ENCODE peak calls at places on chromosome 13, in five cellular contexts. One of them, this sample, is unnamed.

GRCh38 chr13:108026671-108027410 is 188.5 kb downstream of the LIG4 start:
- DNase-seq in fibroblast of lung: no peak
- DNase-seq in left lung: no peak
- DNase-seq in IMR-90: no peak
- DNase-seq in CD8-positive, alpha-beta T cell: no peak
- DNase-seq in this sample: no peak

GRCh38 chr13:72390909-72391308 is 336.5 kb downstream of the MZT1 start:
- DNase-seq in fibroblast of lung: peak
- DNase-seq in left lung: no peak
- DNase-seq in CD8-positive, alpha-beta T cell: no peak
- DNase-seq in IMR-90: no peak
- DNase-seq in this sample: no peak

GRCh38 chr13:112740502-112741131 is 50.8 kb downstream of the ATP11A start:
- DNase-seq in CD8-positive, alpha-beta T cell: no peak
- DNase-seq in IMR-90: peak
- DNase-seq in fibroblast of lung: peak
- DNase-seq in left lung: no peak
- DNase-seq in this sample: peak

GRCh38 chr13:44425041-44425814 is 51.6 kb downstream of the SERP2 start:
- DNase-seq in IMR-90: no peak
- DNase-seq in fibroblast of lung: no peak
- DNase-seq in CD8-positive, alpha-beta T cell: no peak
- DNase-seq in left lung: no peak
- DNase-seq in this sample: no peak

GRCh38 chr13:102688306-102688973 is 6.4 kb downstream of the METTL21C start:
- DNase-seq in CD8-positive, alpha-beta T cell: no peak
- DNase-seq in IMR-90: no peak
- DNase-seq in left lung: no peak
- DNase-seq in fibroblast of lung: no peak
- DNase-seq in this sample: peak

GRCh38 chr13:103140001-103140671 is 73.9 kb upstream of the SLC10A2 start:
- DNase-seq in left lung: no peak
- DNase-seq in CD8-positive, alpha-beta T cell: no peak
- DNase-seq in fibroblast of lung: no peak
- DNase-seq in IMR-90: no peak
- DNase-seq in this sample: no peak

GRCh38 chr13:106104281-106104901 is 431.1 kb downstream of the EFNB2 start:
- DNase-seq in CD8-positive, alpha-beta T cell: no peak
- DNase-seq in IMR-90: peak
- DNase-seq in fibroblast of lung: peak
- DNase-seq in left lung: no peak
- DNase-seq in this sample: peak

GRCh38 chr13:67934615-67935330 is 704.6 kb upstream of the PCDH9 start:
- DNase-seq in IMR-90: no peak
- DNase-seq in CD8-positive, alpha-beta T cell: no peak
- DNase-seq in left lung: no peak
- DNase-seq in fibroblast of lung: peak
- DNase-seq in this sample: no peak

GRCh38 chr13:30314562-30314961 is 7.2 kb upstream of the KATNAL1 start:
- DNase-seq in IMR-90: no peak
- DNase-seq in left lung: no peak
- DNase-seq in CD8-positive, alpha-beta T cell: no peak
- DNase-seq in fibroblast of lung: no peak
- DNase-seq in this sample: no peak

GRCh38 chr13:99688776-99689175 is 187.5 kb downstream of the TM9SF2 start:
- DNase-seq in IMR-90: no peak
- DNase-seq in left lung: no peak
- DNase-seq in CD8-positive, alpha-beta T cell: no peak
- DNase-seq in fibroblast of lung: no peak
- DNase-seq in this sample: no peak

GRCh38 chr13:76213423-76213904 is 577.3 kb downstream of the LMO7 start:
- DNase-seq in left lung: no peak
- DNase-seq in fibroblast of lung: no peak
- DNase-seq in IMR-90: no peak
- DNase-seq in CD8-positive, alpha-beta T cell: no peak
- DNase-seq in this sample: no peak

GRCh38 chr13:77028202-77028601 is 1.2 kb upstream of the FBXL3 start:
- DNase-seq in IMR-90: no peak
- DNase-seq in CD8-positive, alpha-beta T cell: no peak
- DNase-seq in left lung: no peak
- DNase-seq in fibroblast of lung: peak
- DNase-seq in this sample: no peak

GRCh38 chr13:74825170-74825948 is 656.6 kb downstream of the TBC1D4 start:
- DNase-seq in IMR-90: peak
- DNase-seq in CD8-positive, alpha-beta T cell: no peak
- DNase-seq in fibroblast of lung: peak
- DNase-seq in left lung: no peak
- DNase-seq in this sample: peak

DNA sequence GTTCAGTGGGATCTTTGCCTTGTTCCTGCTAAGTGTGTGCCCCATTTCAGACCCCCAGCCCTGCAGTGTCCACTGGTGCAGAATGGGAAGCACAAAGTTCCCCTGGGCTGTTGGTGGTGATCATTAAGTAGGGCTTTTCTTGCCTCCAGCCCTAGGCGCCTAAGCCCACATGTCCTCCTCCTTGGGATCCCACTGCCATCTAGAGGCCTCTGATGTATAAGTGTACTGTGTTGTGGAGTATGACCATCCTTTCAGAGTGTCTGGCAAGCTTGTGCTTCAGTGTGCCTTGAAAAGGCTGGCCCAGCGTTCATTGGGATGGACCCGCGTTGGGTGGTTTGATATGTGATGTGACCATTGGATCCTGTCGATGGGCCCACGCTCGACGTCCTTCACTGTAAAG is 71.2 kb downstream of the WASF3 start:
- DNase-seq in CD8-positive, alpha-beta T cell: no peak
- DNase-seq in IMR-90: peak
- DNase-seq in left lung: no peak
- DNase-seq in fibroblast of lung: peak
- DNase-seq in this sample: no peak
- TF ChIP-seq CTCF in CD8-positive, alpha-beta T cell: no peak
- TF ChIP-seq CTCF in IMR-90: peak
- TF ChIP-seq CTCF in left lung: no peak
- TF ChIP-seq CTCF in fibroblast of lung: peak
- TF ChIP-seq CTCF in this sample: peak

DNA sequence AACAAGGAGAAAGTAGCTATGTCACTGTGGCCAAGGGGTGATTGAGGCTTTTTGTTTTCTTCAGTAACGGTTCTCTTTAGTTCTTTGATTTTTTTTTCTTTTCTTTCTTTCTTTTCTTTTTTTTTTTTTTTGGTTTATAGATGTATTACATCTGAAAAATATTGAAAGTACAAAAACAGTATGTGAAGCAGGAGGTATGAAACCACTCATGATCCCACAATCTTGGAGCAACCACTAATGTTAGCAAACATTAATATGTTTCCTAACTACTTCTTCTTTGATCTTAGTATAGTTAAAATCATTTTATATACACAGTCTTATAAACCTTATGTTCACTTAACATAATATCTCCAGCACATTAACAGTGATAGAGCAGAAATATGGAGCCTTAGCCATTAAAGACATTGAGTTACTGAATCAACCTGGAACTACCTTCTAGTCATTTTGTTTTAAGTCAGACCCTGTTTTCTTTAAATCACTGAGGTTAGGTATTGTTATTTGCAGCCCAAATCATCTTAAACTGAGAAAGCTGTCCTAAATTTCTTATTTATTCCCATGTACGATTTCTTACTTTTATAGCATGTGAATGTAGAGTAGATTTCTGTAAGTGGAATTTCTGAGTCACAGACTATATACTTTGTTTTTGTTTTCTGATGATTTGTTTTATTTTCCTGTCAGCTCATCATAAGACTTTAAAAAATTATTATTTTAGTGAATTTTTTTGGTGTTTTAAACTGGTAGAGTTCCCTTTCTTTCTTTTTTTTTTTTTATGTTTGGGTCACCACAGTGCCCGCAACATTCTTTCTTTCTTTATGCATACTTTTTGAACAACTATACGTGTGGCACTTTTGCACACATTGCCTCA is 45.7 kb downstream of the WDFY2 start:
- DNase-seq in CD8-positive, alpha-beta T cell: no peak
- DNase-seq in IMR-90: no peak
- DNase-seq in fibroblast of lung: no peak
- DNase-seq in left lung: no peak
- DNase-seq in this sample: no peak
- H3K4me3 ChIP-seq in CD8-positive, alpha-beta T cell: no peak
- H3K4me3 ChIP-seq in IMR-90: no peak
- H3K4me3 ChIP-seq in fibroblast of lung: no peak
- H3K4me3 ChIP-seq in left lung: no peak
- H3K4me3 ChIP-seq in this sample: no peak

GRCh38 chr13:27425151-27425917 is 915 bp downstream of the GTF3A start:
- DNase-seq in CD8-positive, alpha-beta T cell: no peak
- DNase-seq in IMR-90: no peak
- DNase-seq in fibroblast of lung: peak
- DNase-seq in left lung: no peak
- DNase-seq in this sample: no peak

GRCh38 chr13:27427663-27428062 is 3.2 kb downstream of the GTF3A start:
- DNase-seq in left lung: no peak
- DNase-seq in fibroblast of lung: no peak
- DNase-seq in CD8-positive, alpha-beta T cell: no peak
- DNase-seq in IMR-90: no peak
- DNase-seq in this sample: no peak

GRCh38 chr13:27425918-27426630 is 1.7 kb downstream of the GTF3A start:
- DNase-seq in CD8-positive, alpha-beta T cell: peak
- DNase-seq in left lung: peak
- DNase-seq in fibroblast of lung: peak
- DNase-seq in IMR-90: peak
- DNase-seq in this sample: peak

GRCh38 chr13:27423333-27423732 is 1.1 kb upstream of the GTF3A start:
- DNase-seq in fibroblast of lung: no peak
- DNase-seq in IMR-90: no peak
- DNase-seq in left lung: no peak
- DNase-seq in CD8-positive, alpha-beta T cell: no peak
- DNase-seq in this sample: no peak

DNA sequence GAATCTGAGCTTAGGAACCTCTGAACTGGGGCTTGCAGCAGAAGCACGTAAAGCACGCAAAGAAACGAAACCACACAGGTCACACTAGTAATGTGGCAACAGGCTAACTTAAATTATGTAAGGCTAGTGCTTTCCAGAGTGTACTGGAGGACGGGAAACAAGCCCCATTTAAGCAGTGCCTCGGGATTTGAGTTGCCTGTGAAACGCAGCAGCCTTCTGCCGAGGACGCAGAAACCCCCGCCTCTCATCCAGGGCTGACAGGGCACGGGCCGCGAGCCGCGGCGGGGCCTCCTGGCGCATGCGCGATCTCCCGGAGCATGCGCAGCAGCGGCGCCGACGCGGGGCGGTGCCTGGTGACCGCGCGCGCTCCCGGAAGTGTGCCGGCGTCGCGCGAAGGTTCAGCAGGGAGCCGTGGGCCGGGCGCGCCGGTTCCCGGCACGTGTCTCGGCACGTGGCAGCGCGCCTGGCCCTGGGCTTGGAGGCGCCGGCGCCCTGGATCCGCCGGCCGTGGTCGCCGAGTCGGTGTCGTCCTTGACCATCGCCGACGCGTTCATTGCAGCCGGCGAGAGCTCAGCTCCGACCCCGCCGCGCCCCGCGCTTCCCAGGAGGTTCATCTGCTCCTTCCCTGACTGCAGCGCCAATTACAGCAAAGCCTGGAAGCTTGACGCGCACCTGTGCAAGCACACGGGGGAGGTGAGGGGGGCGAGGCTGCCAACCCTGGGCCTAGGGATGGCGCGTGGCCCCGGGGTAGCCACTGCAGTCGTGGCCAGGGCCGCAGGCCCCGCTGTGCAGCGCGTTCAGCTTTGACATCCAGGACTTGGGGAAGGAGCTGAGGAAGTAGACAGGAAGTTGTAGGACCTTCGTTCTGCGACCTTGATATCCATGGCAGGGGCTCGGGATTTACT is at the start of gene GTF3A:
- DNase-seq in CD8-positive, alpha-beta T cell: peak
- DNase-seq in fibroblast of lung: peak
- DNase-seq in left lung: peak
- DNase-seq in IMR-90: peak
- DNase-seq in this sample: peak
- H3K27ac ChIP-seq in CD8-positive, alpha-beta T cell: peak
- H3K27ac ChIP-seq in fibroblast of lung: peak
- H3K27ac ChIP-seq in left lung: peak
- H3K27ac ChIP-seq in IMR-90: peak
- H3K27ac ChIP-seq in this sample: peak

GRCh38 chr13:26198116-26198515 is 24.0 kb downstream of the RNF6 start:
- DNase-seq in CD8-positive, alpha-beta T cell: no peak
- DNase-seq in IMR-90: no peak
- DNase-seq in fibroblast of lung: no peak
- DNase-seq in left lung: no peak
- DNase-seq in this sample: no peak
- TF ChIP-seq CTCF in CD8-positive, alpha-beta T cell: no peak
- TF ChIP-seq CTCF in IMR-90: no peak
- TF ChIP-seq CTCF in fibroblast of lung: no peak
- TF ChIP-seq CTCF in left lung: no peak
- TF ChIP-seq CTCF in this sample: no peak

DNA sequence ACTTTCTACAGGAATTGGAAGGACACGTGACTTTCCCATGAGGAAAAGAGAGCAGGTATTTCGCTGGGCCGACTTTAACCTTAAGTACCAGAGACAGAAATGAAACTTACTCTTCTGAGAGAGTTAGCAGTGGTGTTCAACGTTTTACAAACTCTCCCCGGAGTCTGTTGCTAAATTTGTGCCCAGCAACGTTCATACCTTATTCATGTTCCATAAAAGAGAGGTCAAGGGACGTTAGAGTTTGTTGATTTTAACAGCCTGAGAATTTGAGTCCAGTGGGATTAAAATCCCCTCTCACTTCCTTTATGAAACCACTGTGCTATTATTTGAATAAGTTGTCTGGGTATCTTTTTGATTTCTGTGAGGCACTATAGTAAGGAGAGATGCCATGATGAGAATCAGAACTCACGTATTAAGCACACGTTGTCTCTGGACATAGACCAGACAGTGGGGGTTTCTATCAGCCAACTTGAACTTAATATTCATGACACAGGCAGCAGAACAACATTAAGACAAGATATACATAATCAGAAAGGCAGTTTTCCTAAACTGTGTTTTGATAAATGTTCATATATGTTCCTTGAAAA is 33.4 kb downstream of the SPRY2 start:
- DNase-seq in left lung: no peak
- DNase-seq in fibroblast of lung: no peak
- DNase-seq in CD8-positive, alpha-beta T cell: no peak
- DNase-seq in IMR-90: no peak
- DNase-seq in this sample: no peak
- H3K4me3 ChIP-seq in left lung: no peak
- H3K4me3 ChIP-seq in fibroblast of lung: no peak
- H3K4me3 ChIP-seq in CD8-positive, alpha-beta T cell: no peak
- H3K4me3 ChIP-seq in IMR-90: no peak
- H3K4me3 ChIP-seq in this sample: peak

GRCh38 chr13:111115841-111116500 is 861 bp downstream of the ARHGEF7 start:
- DNase-seq in IMR-90: peak
- DNase-seq in fibroblast of lung: peak
- DNase-seq in CD8-positive, alpha-beta T cell: no peak
- DNase-seq in left lung: no peak
- DNase-seq in this sample: peak

GRCh38 chr13:111112196-111112595 is 2.9 kb upstream of the ARHGEF7 start:
- DNase-seq in left lung: no peak
- DNase-seq in CD8-positive, alpha-beta T cell: no peak
- DNase-seq in fibroblast of lung: no peak
- DNase-seq in IMR-90: no peak
- DNase-seq in this sample: no peak

GRCh38 chr13:111115051-111115840 is at the start of gene ARHGEF7:
- DNase-seq in left lung: no peak
- DNase-seq in fibroblast of lung: peak
- DNase-seq in CD8-positive, alpha-beta T cell: no peak
- DNase-seq in IMR-90: no peak
- DNase-seq in this sample: peak

GRCh38 chr13:111116830-111117229 is 1.7 kb downstream of the ARHGEF7 start:
- DNase-seq in CD8-positive, alpha-beta T cell: no peak
- DNase-seq in IMR-90: peak
- DNase-seq in left lung: no peak
- DNase-seq in fibroblast of lung: no peak
- DNase-seq in this sample: no peak

GRCh38 chr13:111114362-111115050 is 604 bp upstream of the ARHGEF7 start:
- DNase-seq in left lung: no peak
- DNase-seq in CD8-positive, alpha-beta T cell: no peak
- DNase-seq in IMR-90: peak
- DNase-seq in fibroblast of lung: peak
- DNase-seq in this sample: no peak
- H3K27ac ChIP-seq in left lung: peak
- H3K27ac ChIP-seq in CD8-positive, alpha-beta T cell: no peak
- H3K27ac ChIP-seq in IMR-90: no peak
- H3K27ac ChIP-seq in fibroblast of lung: no peak
- H3K27ac ChIP-seq in this sample: no peak